ENCODE peak calls at places on chromosomes 13 and 19, in four cellular contexts. N is thoracic aorta; V is uterus; X is CD8-positive, alpha-beta T cell. Y is an unnamed sample. For H3K27me3, the result is how much of the 10 kb centered on the place peaks cover.

GRCh38 chr13:44263920-44264610 is 109.6 kb upstream of the SERP2 start:
- DNase-seq in N (no peak), X (no peak), V (peak), Y (no peak)

GRCh38 chr13:113493315-113493951 is 2.9 kb upstream of the DCUN1D2 start:
- DNase-seq in X (no peak), V (no peak), N (no peak), Y (no peak)

GRCh38 chr19:53865918-53866696 is 1.6 kb upstream of the MYADM start:
- DNase-seq in N (no peak), X (peak), V (peak), Y (peak)

GRCh38 chr13:44437356-44438233 is 64.0 kb downstream of the SERP2 start:
- DNase-seq in V (no peak), X (no peak), N (no peak), Y (peak)

GRCh38 chr19:3146677-3147100 is 10.9 kb downstream of the GNA15 start:
- DNase-seq in V (no peak), X (peak), N (no peak), Y (peak)

GRCh38 chr13:113373811-113374485 is 10.0 kb upstream of the GRTP1 start:
- DNase-seq in N (no peak), X (no peak), V (no peak), Y (no peak)

GRCh38 chr13:67048084-67048792 is 181.9 kb downstream of the PCDH9 start:
- DNase-seq in X (no peak), V (no peak), N (no peak), Y (no peak)

GRCh38 chr19:43779820-43780219 is 953 bp downstream of the KCNN4 start:
- DNase-seq in V (no peak), N (no peak), X (no peak), Y (no peak)

GRCh38 chr19:43694553-43694952 is 21.3 kb upstream of the IRGC start:
- DNase-seq in V (no peak), N (no peak), X (no peak), Y (no peak)

GRCh38 chr13:24071016-24071415 is 89.5 kb upstream of the SPATA13 start:
- DNase-seq in N (no peak), X (no peak), V (no peak), Y (no peak)

GRCh38 chr19:13788991-13789390 is 6.3 kb upstream of the ZSWIM4 start:
- DNase-seq in N (peak), V (no peak), X (no peak), Y (peak)

GRCh38 chr13:93116809-93117208 is 109.8 kb upstream of the GPC6 start:
- DNase-seq in N (no peak), V (no peak), X (no peak), Y (no peak)

GRCh38 chr19:49455729-49456128 is 2.7 kb downstream of the ALDH16A1 start:
- DNase-seq in N (no peak), X (no peak), V (no peak), Y (no peak)
- H3K27ac ChIP-seq in N (no peak), X (no peak), V (peak), Y (no peak)

DNA sequence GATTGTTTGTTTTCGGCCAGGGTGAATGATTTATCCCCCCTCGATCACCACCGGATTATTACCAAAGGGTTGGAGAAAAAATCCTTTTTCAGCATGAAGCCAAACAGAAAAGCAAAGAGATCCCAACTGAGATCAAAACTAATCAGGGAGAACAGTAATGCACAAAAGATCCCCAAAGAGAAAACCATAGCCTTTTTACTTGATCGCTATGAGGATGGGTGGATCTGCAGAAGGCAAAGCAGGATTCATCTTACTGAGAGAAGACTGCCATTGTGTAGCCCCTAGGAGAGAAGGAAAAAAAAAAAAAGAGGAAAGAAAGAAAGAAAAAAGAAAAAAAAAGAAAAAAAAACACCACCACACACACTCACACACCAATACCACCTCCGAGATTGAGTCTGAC is at the start of gene FGF14:
- DNase-seq in X (no peak), V (no peak), N (no peak), Y (no peak)
- H3K27me3 ChIP-seq in X (under half), V (under half), N (under half), Y (under half)

DNA sequence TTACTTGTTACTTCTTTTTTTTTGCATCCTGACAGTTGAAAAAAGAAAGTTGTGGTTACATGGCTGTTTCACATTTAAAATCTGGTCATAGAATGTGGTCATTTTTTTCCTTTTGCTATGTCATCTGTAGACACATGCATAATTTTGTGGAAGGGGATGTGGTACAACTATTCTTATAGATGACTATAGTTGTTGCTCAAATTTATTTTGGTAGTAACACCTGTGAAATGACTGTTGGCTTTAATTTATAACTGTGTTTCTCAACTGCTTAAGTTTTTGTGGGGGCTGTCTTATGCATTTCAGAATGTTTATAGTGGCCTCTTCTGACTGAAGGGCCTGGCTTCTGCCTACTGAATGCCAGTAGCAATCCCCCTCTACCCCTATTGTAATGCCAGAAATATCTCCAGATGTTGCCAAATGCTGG is 130.5 kb downstream of the PAN3 start:
- DNase-seq in X (no peak), N (no peak), V (no peak), Y (peak)
- H3K27ac ChIP-seq in X (no peak), N (no peak), V (no peak), Y (no peak)

GRCh38 chr19:35347930-35348298 is 212 bp downstream of the FFAR1 start:
- DNase-seq in X (no peak), V (no peak), N (no peak), Y (no peak)

GRCh38 chr19:35347171-35347929 is at the start of gene FFAR1:
- DNase-seq in X (no peak), N (no peak), V (no peak), Y (peak)

GRCh38 chr19:35346193-35347052 is 1.3 kb upstream of the FFAR1 start:
- DNase-seq in V (no peak), X (peak), N (no peak), Y (peak)

GRCh38 chr19:35344511-35345031 is 3.1 kb upstream of the FFAR1 start:
- DNase-seq in X (no peak), V (no peak), N (no peak), Y (no peak)

DNA sequence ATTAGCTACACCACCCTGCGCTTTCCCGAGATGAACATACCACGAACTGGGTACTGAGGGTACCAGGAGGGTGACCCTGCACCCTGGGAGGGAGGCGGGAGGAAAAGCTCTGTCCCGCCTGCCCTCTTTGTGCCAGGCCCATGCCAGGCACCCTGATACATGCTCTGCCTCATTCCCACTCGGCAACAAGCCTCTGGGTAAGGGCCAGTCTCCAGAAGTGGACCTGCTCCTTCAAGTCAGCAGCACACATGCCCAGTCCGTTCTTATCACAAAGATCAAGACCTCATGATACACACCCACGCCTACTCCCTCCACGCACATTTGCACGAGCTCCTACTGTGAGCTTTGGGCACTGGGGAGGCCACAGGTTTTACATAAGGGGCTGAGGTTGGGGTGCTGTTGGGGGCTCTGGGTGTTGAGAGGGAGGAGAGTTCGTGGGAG is 2.0 kb upstream of the FFAR1 start:
- DNase-seq in N (no peak), X (no peak), V (no peak), Y (peak)
- H3K27me3 ChIP-seq in N (under half), X (under half), V (under half), Y (under half)

DNA sequence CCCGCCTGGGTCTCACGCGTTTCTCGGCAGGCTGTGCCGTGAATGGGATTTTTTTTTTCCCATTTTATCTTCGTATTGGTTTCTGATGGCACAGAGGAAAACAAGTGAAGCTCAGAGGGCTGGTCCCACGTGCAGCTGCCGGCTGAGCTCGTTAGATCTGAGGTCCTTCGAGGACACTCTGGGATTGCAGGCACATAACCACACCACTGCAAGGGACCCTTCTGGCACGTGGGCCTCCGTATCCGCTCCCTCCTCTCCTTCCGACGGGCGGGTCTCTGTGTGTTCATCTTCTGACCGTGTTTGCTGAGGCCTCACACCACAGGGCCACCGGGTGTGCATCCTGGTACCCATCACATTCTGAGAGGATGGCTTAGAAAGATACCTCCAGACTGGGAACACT is 16.6 kb downstream of the CFD start:
- DNase-seq in X (no peak), V (no peak), N (no peak), Y (no peak)
- H3K27ac ChIP-seq in X (no peak), V (no peak), N (no peak), Y (no peak)

Y was measured in CD4-positive, alpha-beta memory T cell.